ENCODE peak calls at places on chromosome 9, in six cellular contexts. Q is ovary, F is PC-3, H is aorta, Y is transverse colon, O is A673. M is an unnamed sample. For H3K9me3, the result is how much of the 10 kb centered on the place peaks cover.

GRCh38 chr9:110047232-110047954 is 160.6 kb downstream of the C9orf152 start:
- DNase-seq in Q (no peak), F (no peak), H (no peak), Y (no peak), O (no peak), M (no peak)

GRCh38 chr9:98885575-98886292 is 58.0 kb upstream of the COL15A1 start:
- DNase-seq in Q (no peak), F (no peak), H (no peak), Y (no peak), O (no peak), M (no peak)

GRCh38 chr9:85702881-85703280 is 38.9 kb downstream of the AGTPBP1 start:
- DNase-seq in Q (no peak), F (no peak), H (no peak), Y (no peak), O (no peak), M (no peak)

GRCh38 chr9:126295936-126296600 is 30.6 kb upstream of the MVB12B start:
- DNase-seq in Q (no peak), F (peak), H (no peak), Y (no peak), O (no peak), M (no peak)

GRCh38 chr9:115924669-115924987 is 229.0 kb upstream of the PAPPA start:
- DNase-seq in Q (no peak), F (no peak), H (no peak), Y (no peak), O (no peak), M (no peak)

GRCh38 chr9:85421641-85422040 is 320.1 kb downstream of the AGTPBP1 start:
- DNase-seq in Q (no peak), F (no peak), H (no peak), Y (no peak), O (no peak), M (no peak)

GRCh38 chr9:83800236-83801033 is 17.1 kb downstream of the GKAP1 start:
- DNase-seq in Q (no peak), F (no peak), H (no peak), Y (no peak), O (no peak), M (no peak)

GRCh38 chr9:138009016-138009415 is 131.4 kb downstream of the CACNA1B start:
- DNase-seq in Q (no peak), F (no peak), H (no peak), Y (no peak), O (no peak), M (no peak)

GRCh38 chr9:121989010-121989409 is 104.1 kb downstream of the TTLL11 start:
- DNase-seq in Q (no peak), F (peak), H (no peak), Y (no peak), O (peak), M (no peak)

GRCh38 chr9:81028504-81028903 is 660.8 kb downstream of the TLE1 start:
- DNase-seq in Q (no peak), F (peak), H (no peak), Y (no peak), O (no peak), M (no peak)

GRCh38 chr9:118129541-118129940 is 425.3 kb downstream of the TLR4 start:
- DNase-seq in Q (no peak), F (no peak), H (no peak), Y (no peak), O (no peak), M (no peak)

GRCh38 chr9:12972608-12973589 is 198.1 kb downstream of the LURAP1L start:
- DNase-seq in Q (no peak), F (no peak), H (no peak), Y (peak), O (peak), M (no peak)

GRCh38 chr9:109716631-109717030 is 63.4 kb upstream of the PALM2AKAP2 start:
- DNase-seq in Q (no peak), F (peak), H (no peak), Y (no peak), O (no peak), M (no peak)

GRCh38 chr9:88691811-88692210 is 156.8 kb downstream of the NXNL2 start:
- DNase-seq in Q (no peak), F (no peak), H (no peak), Y (no peak), O (no peak), M (no peak)

GRCh38 chr9:16335788-16336580 is 534.5 kb downstream of the BNC2 start:
- DNase-seq in Q (peak), F (peak), H (peak), Y (peak), O (no peak), M (peak)

GRCh38 chr9:126327016-126327749 is 554 bp downstream of the MVB12B start:
- DNase-seq in Q (no peak), F (no peak), H (peak), Y (no peak), O (peak), M (no peak)

GRCh38 chr9:35690447-35691324 is 961 bp upstream of the TPM2 start:
- DNase-seq in Q (peak), F (peak), H (peak), Y (peak), O (peak), M (peak)

GRCh38 chr9:82599550-82599949 is 463.4 kb downstream of the RASEF start:
- DNase-seq in Q (no peak), F (no peak), H (no peak), Y (no peak), O (no peak), M (no peak)

GRCh38 chr9:69215774-69216482 is 41.9 kb downstream of the TJP2 start:
- DNase-seq in Q (no peak), F (no peak), H (no peak), Y (no peak), O (no peak), M (no peak)

GRCh38 chr9:32578976-32579375 is 6.0 kb upstream of the NDUFB6 start:
- DNase-seq in Q (no peak), F (no peak), H (no peak), Y (no peak), O (no peak), M (no peak)

GRCh38 chr9:113817171-113817570 is 58.9 kb upstream of the ZNF618 start:
- DNase-seq in Q (no peak), F (no peak), H (no peak), Y (no peak), O (no peak), M (no peak)

GRCh38 chr9:129667850-129668249 is 2.4 kb downstream of the PRRX2 start:
- DNase-seq in Q (no peak), F (peak), H (no peak), Y (peak), O (no peak), M (peak)
- H3K27ac ChIP-seq in Q (no peak), F (no peak), H (no peak), Y (no peak), O (peak), M (peak)

DNA sequence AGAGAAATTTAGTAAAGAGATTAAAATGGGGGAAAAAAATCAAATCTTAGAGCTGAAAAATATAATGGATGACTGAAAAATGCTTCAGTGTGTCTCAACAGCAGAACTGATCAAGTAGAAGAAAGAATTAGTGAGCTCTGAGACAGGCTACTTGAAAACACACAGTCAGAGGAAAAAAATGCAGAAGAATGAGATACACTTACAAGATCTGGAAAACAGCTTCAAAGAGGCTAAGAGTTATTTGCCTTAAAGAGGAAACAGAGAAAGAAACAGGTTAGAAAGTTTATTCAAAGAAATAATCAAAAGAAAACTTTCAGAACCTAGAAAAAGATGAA is 70.5 kb upstream of the OR2K2 start:
- DNase-seq in Q (no peak), F (no peak), H (no peak), Y (no peak), O (no peak), M (no peak)
- H3K9me3 ChIP-seq in Q (under half), F (under half), H (under half), Y (under half), O (under half), M (under half)

GRCh38 chr9:100443781-100444768 is 17.1 kb downstream of the MSANTD3 start:
- DNase-seq in Q (no peak), F (no peak), H (no peak), Y (no peak), O (no peak), M (no peak)
- H3K27ac ChIP-seq in Q (no peak), F (no peak), H (no peak), Y (no peak), O (no peak), M (no peak)

DNA sequence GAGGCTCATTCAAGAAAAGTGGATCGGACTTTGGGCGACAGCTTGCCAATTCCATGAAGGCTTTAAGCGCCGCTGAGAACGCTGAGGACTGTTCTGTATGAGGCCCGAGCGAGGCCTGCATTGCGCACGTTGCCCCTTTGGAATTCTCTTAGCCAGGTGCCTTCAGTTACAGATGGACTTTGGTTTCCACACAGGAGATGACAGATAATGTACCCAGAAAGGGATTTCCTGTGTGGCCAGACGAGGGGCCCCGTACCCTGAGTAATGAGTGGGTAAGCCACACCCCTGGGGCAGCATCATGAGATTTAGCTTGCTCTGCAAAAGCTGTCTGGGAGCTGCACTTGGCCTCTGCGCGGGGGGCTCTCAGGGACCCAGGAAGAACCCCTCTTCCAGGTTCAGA is 179.9 kb downstream of the OLFM1 start:
- DNase-seq in Q (no peak), F (no peak), H (no peak), Y (no peak), O (no peak), M (no peak)
- H3K9me3 ChIP-seq in Q (under half), F (under half), H (under half), Y (under half), O (under half), M (under half)

DNA sequence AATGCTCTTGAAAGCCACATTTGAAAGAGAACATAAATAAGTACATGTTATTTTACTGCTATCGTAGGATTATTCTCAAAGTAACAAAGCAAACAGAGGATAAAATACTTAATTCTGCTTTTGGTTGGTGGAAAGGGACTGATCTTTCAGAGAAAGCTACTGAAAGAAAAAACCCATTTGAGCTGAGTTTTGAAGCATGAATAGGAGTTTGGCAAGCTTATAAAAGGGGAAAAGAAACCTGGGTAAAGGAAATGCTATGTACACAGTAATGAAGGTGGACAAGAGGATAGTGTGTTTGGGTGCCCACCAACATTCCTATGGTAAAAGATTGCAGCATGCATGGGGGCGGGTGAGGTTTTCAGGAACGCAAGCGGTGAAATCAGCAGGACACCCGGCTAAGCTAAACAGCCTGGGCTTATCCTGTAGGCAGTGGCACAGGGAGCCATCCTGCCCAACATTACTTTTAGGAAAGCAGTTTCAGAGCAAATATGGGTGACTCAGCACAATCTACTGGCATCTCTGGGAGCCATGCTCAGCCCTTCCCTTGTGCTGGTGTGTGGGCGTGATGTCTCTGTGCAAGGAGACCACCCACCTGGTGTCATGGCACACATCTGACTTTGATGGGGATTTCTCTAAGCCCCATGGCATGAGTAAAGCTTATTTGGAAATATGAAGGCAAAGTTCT is 673.9 kb upstream of the KLF4 start:
- DNase-seq in Q (no peak), F (peak), H (no peak), Y (no peak), O (no peak), M (no peak)
- H3K27ac ChIP-seq in Q (no peak), F (no peak), H (no peak), Y (no peak), O (no peak), M (no peak)

GRCh38 chr9:61668846-61669245 is 479.0 kb downstream of the SPATA31A7 start:
- DNase-seq in Q (no peak), F (no peak), H (peak), Y (no peak), O (no peak), M (no peak)
- H3K9me3 ChIP-seq in Q (under half), F (under half), H (under half), Y (under half), O (under half), M (under half)